ENCODE peak calls at places on chromosomes 12 and 14, in five cellular contexts. K is BE2C, E is cardiac muscle cell, F is fibroblast of pulmonary artery, O is Caco-2. S is an unnamed sample.
A peak's percentile ranks its signal among the peaks of the same experiment; 100 is the strongest.

GRCh38 chr12:28618772-28619171 is 428.5 kb downstream of the CCDC91 start:
- DNase-seq in O (no peak), E (no peak), K (no peak), F (no peak), S (no peak)

GRCh38 chr12:21065845-21066244 is 65.1 kb upstream of the SLCO1B1 start:
- DNase-seq in E (no peak), K (no peak), F (peak; percentile 9), O (peak; percentile 33), S (no peak)

GRCh38 chr12:131869871-131870418 is 24.5 kb upstream of the ULK1 start:
- DNase-seq in E (no peak), K (no peak), O (no peak), F (peak; percentile 52), S (peak; percentile 47)

GRCh38 chr12:85260904-85261303 is 19.1 kb upstream of the ALX1 start:
- DNase-seq in F (no peak), K (no peak), E (no peak), O (no peak), S (no peak)

GRCh38 chr14:61260939-61261776 is 20.0 kb downstream of the TMEM30B start:
- DNase-seq in F (peak; percentile 48), K (no peak), O (no peak), E (no peak), S (no peak)

GRCh38 chr14:22598099-22598895 is at the start of gene ABHD4:
- DNase-seq in K (peak; percentile 69), O (peak; percentile 85), F (peak; percentile 64), E (peak; percentile 88), S (peak; percentile 95)

GRCh38 chr14:67461341-67461985 is 27.1 kb downstream of the TMEM229B start:
- DNase-seq in O (no peak), F (peak; percentile 69), K (no peak), E (no peak), S (no peak)

GRCh38 chr14:34650786-34651584 is 21.0 kb upstream of the SNX6 start:
- DNase-seq in O (peak; percentile 74), F (peak; percentile 99), K (no peak), E (no peak), S (no peak)

GRCh38 chr14:74290415-74290814 is 12.3 kb downstream of the ABCD4 start:
- DNase-seq in E (no peak), O (no peak), K (peak; percentile 36), F (peak; percentile 36), S (peak; percentile 83)

GRCh38 chr12:88639361-88639760 is 59.1 kb upstream of the KITLG start:
- DNase-seq in F (peak; percentile 24), K (no peak), E (peak; percentile 4), O (no peak), S (no peak)

GRCh38 chr14:26719514-26719913 is 121.7 kb upstream of the NOVA1 start:
- DNase-seq in K (no peak), E (no peak), O (peak; percentile 2), F (peak; percentile 58), S (no peak)

GRCh38 chr12:118650586-118650960 is 274.2 kb downstream of the SUDS3 start:
- DNase-seq in O (no peak), F (no peak), E (no peak), K (no peak), S (no peak)

GRCh38 chr14:105249175-105250007 is 1.1 kb downstream of the BTBD6 start:
- DNase-seq in O (peak; percentile 44), E (peak; percentile 11), K (peak; percentile 38), F (peak; percentile 31), S (peak; percentile 85)

GRCh38 chr14:105376521-105377440 is 21.6 kb upstream of the TEX22 start:
- DNase-seq in O (no peak), K (no peak), E (no peak), F (no peak), S (peak; percentile 88)

GRCh38 chr12:89960011-89960507 is 251.4 kb upstream of the ATP2B1 start:
- DNase-seq in K (no peak), E (no peak), F (peak; percentile 17), O (no peak), S (no peak)

GRCh38 chr14:102500190-102500661 is 9.3 kb downstream of the ANKRD9 start:
- DNase-seq in F (peak; percentile 96), K (no peak), O (no peak), E (no peak), S (no peak)

GRCh38 chr14:93974833-93975232 is 1.5 kb downstream of the ASB2 start:
- DNase-seq in K (no peak), O (no peak), F (no peak), E (no peak), S (no peak)
- H3K4me3 ChIP-seq in K (no peak overlapping the region), O (no peak overlapping the region), F (no peak overlapping the region), E (no peak overlapping the region), S (no peak overlapping the region)

DNA sequence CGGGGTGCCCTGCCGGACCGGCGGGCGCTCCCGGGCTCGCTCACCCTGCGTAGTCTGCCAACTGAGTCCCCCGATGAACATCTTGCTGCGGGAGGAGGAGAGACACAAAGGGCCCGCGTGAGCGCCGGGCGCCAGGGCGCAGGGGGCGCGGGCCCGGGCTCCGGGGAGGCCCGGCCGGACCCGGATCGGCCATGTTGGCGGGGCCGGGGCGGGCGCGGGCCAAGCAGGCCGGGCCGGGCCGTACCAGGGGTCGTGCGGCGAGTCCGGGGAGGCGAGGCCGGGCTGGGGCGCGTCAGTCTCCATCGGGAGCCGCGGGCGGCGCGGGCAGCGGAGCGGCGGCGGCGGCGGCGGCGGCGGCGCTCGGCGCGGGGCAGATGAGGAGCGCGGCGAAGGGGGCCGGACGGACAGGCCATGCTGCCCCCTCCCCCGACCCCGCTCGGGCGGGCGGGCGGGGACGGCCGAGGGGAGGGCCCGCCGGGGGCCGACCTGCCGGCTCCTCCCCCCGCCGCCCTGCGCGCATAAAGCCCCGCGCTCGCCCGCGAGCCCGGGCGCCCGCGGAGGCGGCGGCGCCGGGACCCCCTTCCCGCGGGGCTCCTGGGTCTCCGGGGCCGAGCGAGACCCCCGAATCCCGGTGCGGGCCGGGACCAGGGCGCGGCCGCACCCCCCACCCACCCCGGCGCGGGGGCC is at the start of gene MSI1:
- DNase-seq in F (no peak), E (peak; percentile 68), K (no peak), O (peak; percentile 64), S (peak; percentile 93)
- H3K4me3 ChIP-seq in F (no peak within 1 kb of the TSS), E (peak within 1 kb of the TSS; percentile 100), K (peak within 1 kb of the TSS; percentile 38), O (peak within 1 kb of the TSS; percentile 69), S (peak within 1 kb of the TSS; percentile 67)

GRCh38 chr12:47941475-47942326 is 21.7 kb upstream of the TMEM106C start:
- DNase-seq in F (no peak), O (no peak), E (no peak), K (no peak), S (peak; percentile 72)
- H3K4me3 ChIP-seq in F (no peak overlapping the region), O (no peak overlapping the region), E (no peak overlapping the region), K (no peak overlapping the region), S (peak overlapping the region; percentile 20)

GRCh38 chr12:6945613-6946012 is 1.8 kb downstream of the C12orf57 start:
- DNase-seq in F (no peak), K (no peak), E (no peak), O (no peak), S (no peak)

GRCh38 chr12:6949063-6949594 is 2.0 kb upstream of the PTPN6 start:
- DNase-seq in O (no peak), K (no peak), F (no peak), E (no peak), S (no peak)

GRCh38 chr12:6946033-6946919 is 2.5 kb downstream of the C12orf57 start:
- DNase-seq in K (no peak), E (peak; percentile 93), F (no peak), O (peak; percentile 100), S (peak; percentile 97)

GRCh38 chr12:6947615-6948014 is 3.5 kb upstream of the PTPN6 start:
- DNase-seq in K (no peak), E (no peak), F (no peak), O (no peak), S (no peak)

GRCh38 chr12:6946920-6947374 is 3.1 kb downstream of the C12orf57 start:
- DNase-seq in K (no peak), O (no peak), E (no peak), F (no peak), S (no peak)
- H3K4me3 ChIP-seq in K (no peak overlapping the region), O (peak overlapping the region; percentile 64), E (peak overlapping the region; percentile 31), F (no peak overlapping the region), S (peak overlapping the region; percentile 57)